ENCODE peak calls at places on chromosomes 13 and 19, in six cellular contexts. V is K562, E is H1, S is breast epithelium, Q is tibial nerve, G is adrenal gland. I is an unnamed sample.

GRCh38 chr13:75796825-75797224 is 160.7 kb downstream of the LMO7 start:
- DNase-seq in V (no peak), E (no peak), S (no peak), Q (no peak), G (no peak), I (no peak)

GRCh38 chr13:94323746-94324408 is 155.6 kb downstream of the DCT start:
- DNase-seq in V (no peak), E (no peak), S (no peak), Q (no peak), G (no peak), I (no peak)

GRCh38 chr19:9791552-9792181 is 23.1 kb upstream of the ZNF846 start:
- DNase-seq in V (peak; percentile 97), E (peak; percentile 93), S (peak; percentile 97), Q (peak; percentile 98), G (peak; percentile 96), I (peak; percentile 100)

GRCh38 chr13:48233097-48233885 is at the start of gene ITM2B:
- DNase-seq in V (peak; percentile 71), E (no peak), S (peak; percentile 73), Q (peak; percentile 62), G (peak; percentile 86), I (no peak)

GRCh38 chr13:103517066-103517767 is 451.0 kb upstream of the SLC10A2 start:
- DNase-seq in V (no peak), E (no peak), S (no peak), Q (no peak), G (no peak), I (no peak)

GRCh38 chr19:6674868-6675305 is 4.9 kb upstream of the TNFSF14 start:
- DNase-seq in V (peak; percentile 90), E (peak; percentile 39), S (no peak), Q (peak; percentile 28), G (peak; percentile 84), I (peak; percentile 34)

GRCh38 chr13:30681489-30682242 is 53.7 kb upstream of the ALOX5AP start:
- DNase-seq in V (no peak), E (no peak), S (no peak), Q (no peak), G (no peak), I (no peak)

GRCh38 chr19:39502640-39503417 is 4.1 kb downstream of the DLL3 start:
- DNase-seq in V (peak; percentile 88), E (no peak), S (no peak), Q (no peak), G (peak; percentile 43), I (no peak)

GRCh38 chr19:33400856-33401682 is 27.6 kb downstream of the CEBPG start:
- DNase-seq in V (no peak), E (no peak), S (peak; percentile 39), Q (no peak), G (peak; percentile 12), I (no peak)

GRCh38 chr19:57052102-57052501 is 67.7 kb upstream of the USP29 start:
- DNase-seq in V (no peak), E (no peak), S (no peak), Q (no peak), G (no peak), I (no peak)

GRCh38 chr19:27746691-27747380 is 1466.1 kb downstream of the UQCRFS1 start:
- DNase-seq in V (peak; percentile 3), E (peak; percentile 25), S (peak; percentile 59), Q (no peak), G (peak; percentile 23), I (no peak)

GRCh38 chr19:4229179-4229931 is at the start of gene EBI3:
- DNase-seq in V (peak; percentile 71), E (no peak), S (no peak), Q (peak; percentile 7), G (peak; percentile 31), I (no peak)

GRCh38 chr19:40224342-40225148 is 1.9 kb downstream of the CCNP start:
- DNase-seq in V (no peak), E (no peak), S (no peak), Q (no peak), G (no peak), I (no peak)

GRCh38 chr13:39148513-39148961 is 110.3 kb downstream of the NHLRC3 start:
- DNase-seq in V (no peak), E (no peak), S (no peak), Q (peak; percentile 43), G (no peak), I (no peak)

GRCh38 chr19:15454371-15454800 is 4.6 kb upstream of the WIZ start:
- DNase-seq in V (no peak), E (no peak), S (no peak), Q (no peak), G (no peak), I (no peak)
- TF ChIP-seq POLR2A in V (no peak), E (no peak), S (no peak), Q (no peak), G (no peak), I (no peak)

GRCh38 chr19:48837081-48837524 is 812 bp upstream of the HSD17B14 start:
- DNase-seq in V (no peak), E (peak; percentile 74), S (peak; percentile 65), Q (peak; percentile 73), G (peak; percentile 96), I (peak; percentile 95)
- H3K4me3 ChIP-seq in V (no peak overlapping the region), E (peak overlapping the region; percentile 70), S (peak overlapping the region; percentile 69), Q (peak overlapping the region; percentile 17), G (no peak overlapping the region), I (peak overlapping the region; percentile 46)

DNA sequence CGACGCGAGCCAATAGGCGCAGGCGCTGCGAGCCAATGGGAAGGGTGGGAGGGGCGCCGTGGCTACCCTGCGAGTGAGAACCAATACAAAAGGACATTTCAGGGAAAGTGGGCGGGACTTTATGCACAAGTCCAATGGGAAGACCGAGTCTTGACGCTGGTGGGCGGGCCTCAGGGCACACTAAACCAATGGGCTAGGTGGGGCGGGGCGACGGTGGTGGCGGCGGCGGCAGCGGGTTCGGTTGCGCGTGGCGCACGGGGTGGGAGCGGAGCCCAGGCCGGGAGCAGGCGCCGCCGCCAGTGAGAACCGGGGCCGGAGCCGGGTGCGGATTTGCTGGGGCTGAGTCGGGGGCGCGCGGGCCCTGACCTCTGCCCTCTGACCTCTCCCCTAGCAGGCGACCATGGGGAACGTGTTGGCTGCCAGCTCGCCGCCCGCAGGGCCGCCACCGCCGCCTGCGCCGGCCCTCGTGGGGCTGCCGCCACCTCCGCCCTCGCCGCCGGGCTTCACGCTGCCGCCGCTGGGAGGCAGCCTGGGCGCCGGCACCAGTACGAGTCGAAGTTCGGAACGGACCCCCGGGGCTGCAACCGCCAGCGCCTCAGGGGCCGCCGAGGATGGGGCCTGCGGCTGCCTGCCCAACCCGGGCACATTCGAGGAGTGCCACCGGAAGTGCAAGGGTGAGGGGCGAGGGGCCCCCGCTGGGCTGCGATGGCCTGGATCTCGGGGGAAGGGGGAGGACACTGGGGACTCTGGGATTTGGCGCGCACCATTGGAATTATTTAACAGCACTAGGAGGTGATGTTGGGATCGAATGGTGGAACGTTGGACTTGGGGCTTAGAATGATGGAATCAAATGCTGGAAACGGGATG is at the start of gene TOMM40:
- DNase-seq in V (no peak), E (no peak), S (no peak), Q (no peak), G (no peak), I (peak; percentile 100)
- TF ChIP-seq CTCF in V (no peak), E (no peak), S (no peak), Q (no peak), G (no peak), I (peak; percentile 2)

DNA sequence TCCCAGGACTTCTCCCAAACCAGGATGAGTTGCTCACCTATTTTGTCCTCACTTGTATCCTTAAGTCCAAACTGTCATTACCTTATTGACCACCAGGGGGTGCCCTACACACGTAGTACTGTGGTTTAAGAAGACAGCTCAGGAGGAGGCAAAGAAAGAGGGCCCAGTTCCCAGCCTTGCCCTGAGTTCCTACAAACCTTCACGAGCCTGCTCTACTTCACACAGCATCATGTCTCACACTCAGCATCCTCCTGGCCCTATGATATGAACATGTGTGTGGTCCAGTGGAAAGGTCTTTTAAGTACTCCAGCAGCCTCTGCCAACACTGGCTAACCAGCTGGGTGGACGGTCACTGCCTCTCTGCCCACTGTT is 8.1 kb upstream of the ZNF784 start:
- DNase-seq in V (peak; percentile 95), E (no peak), S (peak; percentile 80), Q (peak; percentile 100), G (peak; percentile 95), I (peak; percentile 97)
- TF ChIP-seq POLR2A in V (no peak), E (no peak), S (no peak), Q (no peak), G (no peak), I (no peak)